ENCODE peak calls at places on chromosomes 4 and X, in four cellular contexts. One of them, this sample, is unnamed.

GRCh38 chrX:30702736-30703135 is 49.5 kb downstream of the GK start:
- DNase-seq in RCC 7860: peak
- DNase-seq in lower leg skin: no peak
- DNase-seq in EH: peak
- DNase-seq in this sample: peak

GRCh38 chrX:124098089-124098488 is 136.6 kb downstream of the STAG2 start:
- DNase-seq in lower leg skin: no peak
- DNase-seq in EH: peak
- DNase-seq in RCC 7860: peak
- DNase-seq in this sample: peak

GRCh38 chr4:100086766-100087431 is 103.4 kb downstream of the DDIT4L start:
- DNase-seq in EH: peak
- DNase-seq in lower leg skin: no peak
- DNase-seq in RCC 7860: no peak
- DNase-seq in this sample: no peak

GRCh38 chr4:126233483-126233882 is 918.7 kb downstream of the FAT4 start:
- DNase-seq in lower leg skin: no peak
- DNase-seq in RCC 7860: no peak
- DNase-seq in EH: no peak
- DNase-seq in this sample: no peak

GRCh38 chrX:33194876-33195433 is 16.4 kb downstream of the DMD start:
- DNase-seq in lower leg skin: no peak
- DNase-seq in RCC 7860: no peak
- DNase-seq in EH: no peak
- DNase-seq in this sample: no peak

GRCh38 chr4:170979736-170980135 is 833.5 kb upstream of the GALNTL6 start:
- DNase-seq in EH: no peak
- DNase-seq in RCC 7860: no peak
- DNase-seq in lower leg skin: no peak
- DNase-seq in this sample: no peak

GRCh38 chr4:94472056-94472826 is 20.5 kb downstream of the PDLIM5 start:
- DNase-seq in RCC 7860: no peak
- DNase-seq in lower leg skin: no peak
- DNase-seq in EH: peak
- DNase-seq in this sample: peak

GRCh38 chrX:30865020-30865419 is 24.0 kb downstream of the TAB3 start:
- DNase-seq in EH: peak
- DNase-seq in lower leg skin: no peak
- DNase-seq in RCC 7860: no peak
- DNase-seq in this sample: peak

GRCh38 chrX:47927212-47927611 is 76.6 kb downstream of the ZNF182 start:
- DNase-seq in RCC 7860: no peak
- DNase-seq in EH: no peak
- DNase-seq in lower leg skin: no peak
- DNase-seq in this sample: no peak

GRCh38 chr4:40255722-40256281 is 59.0 kb downstream of the RHOH start:
- DNase-seq in lower leg skin: no peak
- DNase-seq in EH: peak
- DNase-seq in RCC 7860: peak
- DNase-seq in this sample: peak

GRCh38 chrX:70432936-70433847 is 10.1 kb downstream of the GDPD2 start:
- DNase-seq in EH: no peak
- DNase-seq in lower leg skin: no peak
- DNase-seq in RCC 7860: no peak
- DNase-seq in this sample: no peak

GRCh38 chr4:99861120-99861905 is 32.9 kb downstream of the LAMTOR3 start:
- DNase-seq in RCC 7860: no peak
- DNase-seq in lower leg skin: no peak
- DNase-seq in EH: no peak
- DNase-seq in this sample: peak

GRCh38 chrX:3815896-3816664 is 102.6 kb upstream of the PRKX start:
- DNase-seq in lower leg skin: peak
- DNase-seq in EH: peak
- DNase-seq in RCC 7860: peak
- DNase-seq in this sample: peak

GRCh38 chr4:140876597-140877364 is 120.6 kb upstream of the TBC1D9 start:
- DNase-seq in lower leg skin: no peak
- DNase-seq in EH: peak
- DNase-seq in RCC 7860: no peak
- DNase-seq in this sample: no peak

GRCh38 chrX:20664774-20665173 is 398.1 kb upstream of the RPS6KA3 start:
- DNase-seq in lower leg skin: no peak
- DNase-seq in EH: no peak
- DNase-seq in RCC 7860: no peak
- DNase-seq in this sample: peak

GRCh38 chr4:110636677-110637407 is 14.0 kb upstream of the PITX2 start:
- DNase-seq in RCC 7860: peak
- DNase-seq in EH: peak
- DNase-seq in lower leg skin: no peak
- DNase-seq in this sample: peak

GRCh38 chrX:68490644-68491043 is 8.2 kb upstream of the YIPF6 start:
- DNase-seq in RCC 7860: peak
- DNase-seq in EH: peak
- DNase-seq in lower leg skin: no peak
- DNase-seq in this sample: peak

GRCh38 chr4:182307746-182308145 is 64.5 kb downstream of the TENM3 start:
- DNase-seq in lower leg skin: no peak
- DNase-seq in RCC 7860: peak
- DNase-seq in EH: peak
- DNase-seq in this sample: peak

GRCh38 chr4:66555301-66555700 is 885.0 kb upstream of the EPHA5 start:
- DNase-seq in RCC 7860: no peak
- DNase-seq in EH: peak
- DNase-seq in lower leg skin: no peak
- DNase-seq in this sample: no peak

GRCh38 chr4:138659041-138659565 is 356.5 kb upstream of the NOCT start:
- DNase-seq in EH: no peak
- DNase-seq in lower leg skin: no peak
- DNase-seq in RCC 7860: no peak
- DNase-seq in this sample: no peak

GRCh38 chrX:133005038-133005437 is 46.6 kb upstream of the HS6ST2 start:
- DNase-seq in EH: peak
- DNase-seq in RCC 7860: peak
- DNase-seq in lower leg skin: no peak
- DNase-seq in this sample: peak

GRCh38 chrX:581717-582116 is 48.9 kb upstream of the SHOX start:
- DNase-seq in lower leg skin: no peak
- DNase-seq in RCC 7860: no peak
- DNase-seq in EH: peak
- DNase-seq in this sample: no peak

GRCh38 chr4:86242677-86243076 is 117.2 kb downstream of the MAPK10 start:
- DNase-seq in RCC 7860: no peak
- DNase-seq in EH: no peak
- DNase-seq in lower leg skin: no peak
- DNase-seq in this sample: no peak

GRCh38 chr4:125765936-125766335 is 451.2 kb downstream of the FAT4 start:
- DNase-seq in lower leg skin: no peak
- DNase-seq in EH: peak
- DNase-seq in RCC 7860: no peak
- DNase-seq in this sample: no peak

GRCh38 chrX:22109442-22109841 is 77.3 kb downstream of the PHEX start:
- DNase-seq in lower leg skin: no peak
- DNase-seq in RCC 7860: peak
- DNase-seq in EH: peak
- DNase-seq in this sample: peak

GRCh38 chr4:55866290-55866907 is 13.0 kb downstream of the EXOC1 start:
- DNase-seq in EH: peak
- DNase-seq in lower leg skin: no peak
- DNase-seq in RCC 7860: peak
- DNase-seq in this sample: peak

GRCh38 chrX:363621-364375 is 22.9 kb downstream of the PPP2R3B start:
- DNase-seq in EH: no peak
- DNase-seq in lower leg skin: no peak
- DNase-seq in RCC 7860: no peak
- DNase-seq in this sample: no peak

GRCh38 chr4:109302366-109303140 is at the start of gene COL25A1:
- DNase-seq in lower leg skin: no peak
- DNase-seq in EH: peak
- DNase-seq in RCC 7860: no peak
- DNase-seq in this sample: peak

GRCh38 chr4:80153800-80154546 is 43.3 kb upstream of the PRDM8 start:
- DNase-seq in lower leg skin: no peak
- DNase-seq in RCC 7860: no peak
- DNase-seq in EH: peak
- DNase-seq in this sample: no peak

GRCh38 chr4:89664521-89664920 is 172.4 kb downstream of the SNCA start:
- DNase-seq in RCC 7860: no peak
- DNase-seq in EH: no peak
- DNase-seq in lower leg skin: no peak
- DNase-seq in this sample: no peak

GRCh38 chrX:13077168-13077567 is 32.7 kb upstream of the FAM9C start:
- DNase-seq in lower leg skin: no peak
- DNase-seq in RCC 7860: peak
- DNase-seq in EH: peak
- DNase-seq in this sample: peak

GRCh38 chr4:74654230-74654681 is 140.1 kb downstream of the BTC start:
- DNase-seq in EH: peak
- DNase-seq in lower leg skin: no peak
- DNase-seq in RCC 7860: peak
- DNase-seq in this sample: peak

GRCh38 chr4:169115144-169115896 is 105.3 kb upstream of the CBR4 start:
- DNase-seq in lower leg skin: no peak
- DNase-seq in RCC 7860: no peak
- DNase-seq in EH: no peak
- DNase-seq in this sample: peak

GRCh38 chrX:134537179-134537945 is 77.4 kb downstream of the HPRT1 start:
- DNase-seq in EH: peak
- DNase-seq in lower leg skin: no peak
- DNase-seq in RCC 7860: peak
- DNase-seq in this sample: peak

GRCh38 chr4:74267998-74268606 is 40.2 kb upstream of the EPGN start:
- DNase-seq in lower leg skin: no peak
- DNase-seq in EH: peak
- DNase-seq in RCC 7860: peak
- DNase-seq in this sample: peak

GRCh38 chrX:40008841-40009461 is 88.8 kb downstream of the BCOR start:
- DNase-seq in EH: peak
- DNase-seq in RCC 7860: no peak
- DNase-seq in lower leg skin: no peak
- DNase-seq in this sample: peak

GRCh38 chr4:83114576-83114975 is at the start of gene PLAC8:
- DNase-seq in lower leg skin: no peak
- DNase-seq in EH: peak
- DNase-seq in RCC 7860: peak
- DNase-seq in this sample: no peak

This sample was measured in kidney tubule cell.